ENCODE peak calls at places on chromosomes 5 and 9, in ten cellular contexts. O, D, L, H, B, Q, E, V, W and J are unnamed samples.

GRCh38 chr5:128276537-128277216 is 193.1 kb downstream of the SLC12A2 start:
- DNase-seq in O (no peak), D (no peak), L (no peak), H (no peak), B (no peak), Q (no peak), E (peak; percentile 9), V (no peak), W (no peak), J (no peak)

GRCh38 chr5:180078348-180078747 is 6.8 kb upstream of the RNF130 start:
- DNase-seq in O (no peak), D (no peak), L (no peak), H (no peak), B (no peak), Q (no peak), E (no peak), V (no peak), W (no peak), J (no peak)

GRCh38 chr5:140245354-140245753 is 57.5 kb downstream of the PFDN1 start:
- DNase-seq in O (no peak), D (no peak), L (no peak), H (no peak), B (no peak), Q (no peak), E (no peak), V (no peak), W (no peak), J (no peak)

GRCh38 chr5:168047043-168047668 is 244.3 kb upstream of the WWC1 start:
- DNase-seq in O (no peak), D (peak; percentile 55), L (peak; percentile 41), H (no peak), B (peak; percentile 3), Q (peak; percentile 80), E (peak; percentile 58), V (peak; percentile 37), W (peak; percentile 50), J (peak; percentile 11)

GRCh38 chr5:178530526-178530925 is 59.7 kb downstream of the COL23A1 start:
- DNase-seq in O (no peak), D (no peak), L (no peak), H (no peak), B (no peak), Q (no peak), E (no peak), V (no peak), W (no peak), J (no peak)

GRCh38 chr9:133168432-133168831 is 4.7 kb upstream of the GBGT1 start:
- DNase-seq in O (no peak), D (no peak), L (no peak), H (no peak), B (no peak), Q (no peak), E (no peak), V (no peak), W (no peak), J (no peak)

GRCh38 chr5:110751902-110752762 is 13.3 kb downstream of the SLC25A46 start:
- DNase-seq in O (no peak), D (no peak), L (no peak), H (no peak), B (peak; percentile 7), Q (no peak), E (no peak), V (no peak), W (no peak), J (no peak)

GRCh38 chr9:99624499-99625233 is 197.0 kb upstream of the NR4A3 start:
- DNase-seq in O (no peak), D (no peak), L (no peak), H (no peak), B (no peak), Q (no peak), E (no peak), V (no peak), W (no peak), J (no peak)

GRCh38 chr9:80061096-80061495 is 489.3 kb downstream of the TLE4 start:
- DNase-seq in O (no peak), D (no peak), L (peak; percentile 23), H (no peak), B (no peak), Q (no peak), E (no peak), V (no peak), W (no peak), J (no peak)

GRCh38 chr5:38650540-38651275 is 94.3 kb upstream of the LIFR start:
- DNase-seq in O (no peak), D (no peak), L (no peak), H (no peak), B (no peak), Q (peak; percentile 28), E (no peak), V (no peak), W (peak; percentile 27), J (no peak)

GRCh38 chr9:1462626-1463308 is 412.6 kb downstream of the DMRT2 start:
- DNase-seq in O (no peak), D (no peak), L (no peak), H (no peak), B (no peak), Q (no peak), E (peak; percentile 4), V (no peak), W (no peak), J (no peak)

GRCh38 chr9:103837940-103838339 is 256.2 kb upstream of the SMC2 start:
- DNase-seq in O (no peak), D (no peak), L (no peak), H (no peak), B (no peak), Q (peak; percentile 5), E (no peak), V (no peak), W (no peak), J (no peak)

GRCh38 chr5:21007781-21008180 is 1019.8 kb upstream of the CDH18 start:
- DNase-seq in O (no peak), D (no peak), L (no peak), H (no peak), B (no peak), Q (no peak), E (no peak), V (no peak), W (no peak), J (no peak)

GRCh38 chr5:139561655-139562451 is 714 bp downstream of the UBE2D2 start:
- DNase-seq in O (peak; percentile 33), D (no peak), L (peak; percentile 37), H (no peak), B (peak; percentile 61), Q (peak; percentile 70), E (peak; percentile 49), V (peak; percentile 30), W (peak; percentile 53), J (no peak)

GRCh38 chr5:159533197-159533596 is 202.9 kb upstream of the IL12B start:
- DNase-seq in O (no peak), D (no peak), L (peak; percentile 63), H (no peak), B (no peak), Q (no peak), E (no peak), V (no peak), W (peak; percentile 57), J (no peak)

GRCh38 chr9:2771661-2772060 is 54.4 kb downstream of the KCNV2 start:
- DNase-seq in O (no peak), D (no peak), L (peak; percentile 44), H (no peak), B (no peak), Q (no peak), E (peak; percentile 8), V (no peak), W (no peak), J (no peak)

GRCh38 chr5:66224273-66224672 is 80.2 kb downstream of the SREK1 start:
- DNase-seq in O (no peak), D (no peak), L (no peak), H (no peak), B (no peak), Q (no peak), E (no peak), V (no peak), W (no peak), J (no peak)

GRCh38 chr5:142810891-142811290 is 40.7 kb downstream of the ARHGAP26 start:
- DNase-seq in O (no peak), D (no peak), L (no peak), H (no peak), B (no peak), Q (no peak), E (no peak), V (no peak), W (no peak), J (no peak)

GRCh38 chr5:150410524-150411244 is 2.0 kb downstream of the CD74 start:
- DNase-seq in O (no peak), D (no peak), L (peak; percentile 76), H (no peak), B (peak; percentile 35), Q (peak; percentile 78), E (peak; percentile 71), V (peak; percentile 75), W (peak; percentile 62), J (peak; percentile 4)

GRCh38 chr5:83348281-83348780 is 123.2 kb upstream of the VCAN start:
- DNase-seq in O (no peak), D (peak; percentile 9), L (no peak), H (no peak), B (no peak), Q (no peak), E (no peak), V (no peak), W (no peak), J (no peak)

GRCh38 chr5:74382864-74383618 is 257.5 kb downstream of the ENC1 start:
- DNase-seq in O (no peak), D (no peak), L (peak; percentile 71), H (no peak), B (no peak), Q (no peak), E (no peak), V (no peak), W (peak; percentile 70), J (no peak)

GRCh38 chr5:125408582-125409069 is 662.2 kb upstream of the ZNF608 start:
- DNase-seq in O (no peak), D (no peak), L (peak; percentile 82), H (no peak), B (no peak), Q (no peak), E (peak; percentile 8), V (peak; percentile 35), W (peak; percentile 97), J (no peak)

GRCh38 chr5:62578540-62578939 is at the start of gene LRRC70:
- DNase-seq in O (no peak), D (no peak), L (peak; percentile 27), H (no peak), B (no peak), Q (peak; percentile 24), E (peak; percentile 11), V (no peak), W (no peak), J (no peak)

GRCh38 chr5:168706655-168707069 is 127.5 kb upstream of the PANK3 start:
- DNase-seq in O (no peak), D (peak; percentile 27), L (peak; percentile 19), H (no peak), B (peak; percentile 24), Q (peak; percentile 58), E (peak; percentile 48), V (peak; percentile 24), W (peak; percentile 23), J (no peak)

GRCh38 chr9:136719212-136719880 is 7.0 kb downstream of the DIPK1B start:
- DNase-seq in O (no peak), D (no peak), L (no peak), H (no peak), B (peak; percentile 39), Q (no peak), E (no peak), V (no peak), W (no peak), J (no peak)

GRCh38 chr5:71653119-71653518 is 66.0 kb upstream of the CARTPT start:
- DNase-seq in O (no peak), D (no peak), L (peak; percentile 71), H (no peak), B (no peak), Q (no peak), E (no peak), V (no peak), W (no peak), J (no peak)

GRCh38 chr5:112390327-112390726 is 28.8 kb downstream of the EPB41L4A start:
- DNase-seq in O (no peak), D (no peak), L (no peak), H (no peak), B (no peak), Q (no peak), E (no peak), V (no peak), W (no peak), J (peak; percentile 12)

GRCh38 chr9:115167175-115167574 is 49.2 kb upstream of the TNC start:
- DNase-seq in O (no peak), D (no peak), L (peak; percentile 88), H (no peak), B (no peak), Q (no peak), E (no peak), V (peak; percentile 82), W (peak; percentile 82), J (no peak)